ENCODE peak calls at places on chromosome 17, in six cellular contexts. M is kidney epithelial cell; R is ACHN; V is A549; J is NCI-H524; S is activated CD4-positive, CD25-positive, alpha-beta regulatory T cell. W is an unnamed sample.

GRCh38 chr17:12922120-12922519 is 95.7 kb downstream of the ELAC2 start:
- DNase-seq in M (no peak), R (no peak), V (no peak), J (no peak), S (no peak), W (no peak)

GRCh38 chr17:47946929-47947397 is 5.6 kb downstream of the PNPO start:
- DNase-seq in M (peak; percentile 71), R (peak; percentile 86), V (peak; percentile 100), J (peak; percentile 21), S (peak; percentile 73), W (peak; percentile 52)

GRCh38 chr17:82520041-82520910 is 744 bp downstream of the FOXK2 start:
- DNase-seq in M (no peak), R (peak; percentile 37), V (no peak), J (no peak), S (no peak), W (peak; percentile 26)

GRCh38 chr17:9842057-9842758 is 16.5 kb downstream of the GLP2R start:
- DNase-seq in M (no peak), R (no peak), V (peak; percentile 65), J (no peak), S (no peak), W (no peak)

GRCh38 chr17:46977750-46978488 is 1.1 kb downstream of the RPRML start:
- DNase-seq in M (no peak), R (no peak), V (no peak), J (peak; percentile 69), S (no peak), W (no peak)

GRCh38 chr17:75906143-75906884 is 1.6 kb upstream of the MRPL38 start:
- DNase-seq in M (no peak), R (no peak), V (no peak), J (no peak), S (no peak), W (no peak)

GRCh38 chr17:74739227-74739831 is 2.3 kb downstream of the RAB37 start:
- DNase-seq in M (no peak), R (no peak), V (no peak), J (no peak), S (no peak), W (no peak)

GRCh38 chr17:4968166-4968915 is 724 bp upstream of the SPAG7 start:
- DNase-seq in M (no peak), R (peak; percentile 83), V (peak; percentile 38), J (no peak), S (no peak), W (no peak)

GRCh38 chr17:2883544-2884203 is 87.4 kb downstream of the RAP1GAP2 start:
- DNase-seq in M (no peak), R (peak; percentile 31), V (peak; percentile 84), J (peak; percentile 75), S (no peak), W (no peak)

GRCh38 chr17:32769846-32770245 is 107.1 kb downstream of the MYO1D start:
- DNase-seq in M (no peak), R (no peak), V (peak; percentile 20), J (no peak), S (no peak), W (no peak)

GRCh38 chr17:17254026-17254425 is 17.1 kb upstream of the FLCN start:
- DNase-seq in M (no peak), R (no peak), V (no peak), J (no peak), S (no peak), W (no peak)

GRCh38 chr17:42548070-42548837 is 4.5 kb upstream of the HSD17B1 start:
- DNase-seq in M (no peak), R (peak; percentile 84), V (peak; percentile 96), J (peak; percentile 64), S (peak; percentile 50), W (peak; percentile 87)

GRCh38 chr17:21171970-21172510 is 41.9 kb downstream of the TMEM11 start:
- DNase-seq in M (no peak), R (no peak), V (no peak), J (no peak), S (no peak), W (no peak)

GRCh38 chr17:50935201-50936124 is 69.3 kb upstream of the TOB1 start:
- DNase-seq in M (no peak), R (no peak), V (peak; percentile 97), J (peak; percentile 95), S (no peak), W (no peak)

GRCh38 chr17:50931003-50931878 is 65.1 kb upstream of the TOB1 start:
- DNase-seq in M (no peak), R (peak; percentile 66), V (no peak), J (peak; percentile 96), S (peak; percentile 17), W (no peak)

GRCh38 chr17:49850772-49851386 is 3.0 kb upstream of the TAC4 start:
- DNase-seq in M (no peak), R (no peak), V (no peak), J (no peak), S (no peak), W (no peak)

GRCh38 chr17:7186241-7186640 is 7.1 kb upstream of the ASGR1 start:
- DNase-seq in M (no peak), R (no peak), V (peak; percentile 37), J (no peak), S (no peak), W (no peak)

GRCh38 chr17:56148333-56148732 is 4.9 kb upstream of the ANKFN1 start:
- DNase-seq in M (no peak), R (no peak), V (no peak), J (no peak), S (no peak), W (no peak)

GRCh38 chr17:27315322-27315721 is 21.4 kb downstream of the WSB1 start:
- DNase-seq in M (peak; percentile 91), R (no peak), V (no peak), J (peak; percentile 36), S (no peak), W (no peak)

GRCh38 chr17:15154618-15155017 is 110.5 kb downstream of the PMP22 start:
- DNase-seq in M (no peak), R (no peak), V (no peak), J (no peak), S (no peak), W (no peak)

GRCh38 chr17:77465358-77466041 is 324.7 kb downstream of the SEC14L1 start:
- DNase-seq in M (no peak), R (no peak), V (no peak), J (no peak), S (peak; percentile 53), W (peak; percentile 82)

GRCh38 chr17:17723354-17724261 is 42.4 kb downstream of the RAI1 start:
- DNase-seq in M (no peak), R (no peak), V (no peak), J (no peak), S (no peak), W (no peak)

GRCh38 chr17:71441098-71441497 is 679.7 kb upstream of the SOX9 start:
- DNase-seq in M (peak; percentile 97), R (peak; percentile 73), V (peak; percentile 45), J (peak; percentile 68), S (no peak), W (no peak)

GRCh38 chr17:45019177-45019711 is 32.2 kb downstream of the DCAKD start:
- DNase-seq in M (no peak), R (peak; percentile 62), V (peak; percentile 71), J (peak; percentile 32), S (no peak), W (peak; percentile 22)

GRCh38 chr17:72747416-72747815 is 345.1 kb downstream of the SLC39A11 start:
- DNase-seq in M (no peak), R (no peak), V (no peak), J (no peak), S (no peak), W (no peak)

GRCh38 chr17:10025976-10026785 is 121.1 kb upstream of the RCVRN start:
- DNase-seq in M (no peak), R (no peak), V (no peak), J (peak; percentile 59), S (no peak), W (no peak)

GRCh38 chr17:65819810-65820209 is 258.4 kb upstream of the AXIN2 start:
- DNase-seq in M (no peak), R (no peak), V (no peak), J (no peak), S (no peak), W (no peak)

GRCh38 chr17:64780096-64781012 is 118.2 kb upstream of the SMURF2 start:
- DNase-seq in M (no peak), R (peak; percentile 52), V (peak; percentile 82), J (no peak), S (peak; percentile 53), W (peak; percentile 49)

GRCh38 chr17:76735006-76735405 is 2.1 kb downstream of the SRSF2 start:
- DNase-seq in M (no peak), R (peak; percentile 46), V (no peak), J (no peak), S (no peak), W (no peak)

W was measured in memory B cell.